ENCODE peak calls at places on chromosomes 4 and X, in eight cellular contexts. One of them, this sample, is unnamed. For H3K4me1, the result is how much of the 10 kb centered on the place peaks cover.

GRCh38 chr4:104989363-104989762 is 157.3 kb upstream of the TET2 start:
- DNase-seq in fibroblast of lung: peak
- DNase-seq in mammary epithelial cell: peak
- DNase-seq in endodermal cell: no peak
- DNase-seq in mesenchymal stem cell: no peak
- DNase-seq in IMR-90: peak
- DNase-seq in neural progenitor cell: no peak
- DNase-seq in endothelial cell of umbilical vein: no peak
- DNase-seq in this sample: peak

GRCh38 chrX:134661295-134661694 is 3.0 kb upstream of the PLAC1 start:
- DNase-seq in fibroblast of lung: no peak
- DNase-seq in mammary epithelial cell: no peak
- DNase-seq in endodermal cell: no peak
- DNase-seq in mesenchymal stem cell: no peak
- DNase-seq in IMR-90: no peak
- DNase-seq in neural progenitor cell: no peak
- DNase-seq in endothelial cell of umbilical vein: no peak
- DNase-seq in this sample: no peak

GRCh38 chrX:66030505-66031317 is 9.2 kb downstream of the VSIG4 start:
- DNase-seq in fibroblast of lung: no peak
- DNase-seq in mammary epithelial cell: peak
- DNase-seq in endodermal cell: peak
- DNase-seq in mesenchymal stem cell: peak
- DNase-seq in IMR-90: peak
- DNase-seq in neural progenitor cell: peak
- DNase-seq in endothelial cell of umbilical vein: peak
- DNase-seq in this sample: peak

GRCh38 chr4:138815811-138816210 is 199.8 kb upstream of the NOCT start:
- DNase-seq in fibroblast of lung: no peak
- DNase-seq in mammary epithelial cell: no peak
- DNase-seq in endodermal cell: no peak
- DNase-seq in mesenchymal stem cell: no peak
- DNase-seq in IMR-90: no peak
- DNase-seq in neural progenitor cell: no peak
- DNase-seq in endothelial cell of umbilical vein: no peak
- DNase-seq in this sample: no peak

GRCh38 chr4:67658302-67658701 is 42.7 kb downstream of the UBA6 start:
- DNase-seq in fibroblast of lung: no peak
- DNase-seq in mammary epithelial cell: peak
- DNase-seq in endodermal cell: no peak
- DNase-seq in mesenchymal stem cell: no peak
- DNase-seq in IMR-90: no peak
- DNase-seq in neural progenitor cell: no peak
- DNase-seq in endothelial cell of umbilical vein: no peak
- DNase-seq in this sample: no peak

GRCh38 chr4:102392033-102392744 is 46.9 kb upstream of the SLC39A8 start:
- DNase-seq in fibroblast of lung: no peak
- DNase-seq in mammary epithelial cell: no peak
- DNase-seq in endodermal cell: no peak
- DNase-seq in mesenchymal stem cell: no peak
- DNase-seq in IMR-90: no peak
- DNase-seq in neural progenitor cell: peak
- DNase-seq in endothelial cell of umbilical vein: no peak
- DNase-seq in this sample: no peak

GRCh38 chrX:69128573-69128972 is 36.7 kb downstream of the PJA1 start:
- DNase-seq in fibroblast of lung: no peak
- DNase-seq in mammary epithelial cell: no peak
- DNase-seq in endodermal cell: peak
- DNase-seq in mesenchymal stem cell: peak
- DNase-seq in IMR-90: no peak
- DNase-seq in neural progenitor cell: peak
- DNase-seq in endothelial cell of umbilical vein: no peak
- DNase-seq in this sample: peak

GRCh38 chr4:56995525-56995924 is 16.8 kb downstream of the POLR2B start:
- DNase-seq in fibroblast of lung: peak
- DNase-seq in mammary epithelial cell: no peak
- DNase-seq in endodermal cell: no peak
- DNase-seq in mesenchymal stem cell: no peak
- DNase-seq in IMR-90: peak
- DNase-seq in neural progenitor cell: no peak
- DNase-seq in endothelial cell of umbilical vein: peak
- DNase-seq in this sample: peak

GRCh38 chrX:3286196-3286920 is 60.1 kb downstream of the MXRA5 start:
- DNase-seq in fibroblast of lung: peak
- DNase-seq in mammary epithelial cell: peak
- DNase-seq in endodermal cell: no peak
- DNase-seq in mesenchymal stem cell: peak
- DNase-seq in IMR-90: peak
- DNase-seq in neural progenitor cell: no peak
- DNase-seq in endothelial cell of umbilical vein: peak
- DNase-seq in this sample: peak

GRCh38 chr4:118783887-118784286 is 52.0 kb downstream of the SEC24D start:
- DNase-seq in fibroblast of lung: peak
- DNase-seq in mammary epithelial cell: no peak
- DNase-seq in endodermal cell: no peak
- DNase-seq in mesenchymal stem cell: no peak
- DNase-seq in IMR-90: peak
- DNase-seq in neural progenitor cell: no peak
- DNase-seq in endothelial cell of umbilical vein: no peak
- DNase-seq in this sample: peak

GRCh38 chr4:39750216-39750615 is 52.3 kb downstream of the UBE2K start:
- DNase-seq in fibroblast of lung: no peak
- DNase-seq in mammary epithelial cell: no peak
- DNase-seq in endodermal cell: no peak
- DNase-seq in mesenchymal stem cell: no peak
- DNase-seq in IMR-90: no peak
- DNase-seq in neural progenitor cell: no peak
- DNase-seq in endothelial cell of umbilical vein: peak
- DNase-seq in this sample: no peak

GRCh38 chr4:104976258-104976657 is 170.4 kb upstream of the TET2 start:
- DNase-seq in fibroblast of lung: no peak
- DNase-seq in mammary epithelial cell: no peak
- DNase-seq in endodermal cell: no peak
- DNase-seq in mesenchymal stem cell: no peak
- DNase-seq in IMR-90: no peak
- DNase-seq in neural progenitor cell: no peak
- DNase-seq in endothelial cell of umbilical vein: no peak
- DNase-seq in this sample: no peak

GRCh38 chr4:138865765-138866164 is 149.8 kb upstream of the NOCT start:
- DNase-seq in fibroblast of lung: no peak
- DNase-seq in mammary epithelial cell: no peak
- DNase-seq in endodermal cell: no peak
- DNase-seq in mesenchymal stem cell: no peak
- DNase-seq in IMR-90: no peak
- DNase-seq in neural progenitor cell: no peak
- DNase-seq in endothelial cell of umbilical vein: no peak
- DNase-seq in this sample: no peak

GRCh38 chr4:38857354-38858096 is 908 bp upstream of the TLR6 start:
- DNase-seq in fibroblast of lung: peak
- DNase-seq in mammary epithelial cell: peak
- DNase-seq in endodermal cell: peak
- DNase-seq in mesenchymal stem cell: peak
- DNase-seq in IMR-90: peak
- DNase-seq in neural progenitor cell: no peak
- DNase-seq in endothelial cell of umbilical vein: peak
- DNase-seq in this sample: peak

GRCh38 chr4:88629826-88630225 is 37.5 kb downstream of the HERC3 start:
- DNase-seq in fibroblast of lung: peak
- DNase-seq in mammary epithelial cell: no peak
- DNase-seq in endodermal cell: no peak
- DNase-seq in mesenchymal stem cell: no peak
- DNase-seq in IMR-90: peak
- DNase-seq in neural progenitor cell: no peak
- DNase-seq in endothelial cell of umbilical vein: no peak
- DNase-seq in this sample: peak

GRCh38 chr4:61540944-61541343 is 340.8 kb downstream of the ADGRL3 start:
- DNase-seq in fibroblast of lung: no peak
- DNase-seq in mammary epithelial cell: no peak
- DNase-seq in endodermal cell: peak
- DNase-seq in mesenchymal stem cell: no peak
- DNase-seq in IMR-90: no peak
- DNase-seq in neural progenitor cell: no peak
- DNase-seq in endothelial cell of umbilical vein: no peak
- DNase-seq in this sample: no peak

GRCh38 chr4:7652451-7652871 is 217.7 kb upstream of the PSAPL1 start:
- DNase-seq in fibroblast of lung: peak
- DNase-seq in mammary epithelial cell: no peak
- DNase-seq in endodermal cell: no peak
- DNase-seq in mesenchymal stem cell: peak
- DNase-seq in IMR-90: no peak
- DNase-seq in neural progenitor cell: no peak
- DNase-seq in endothelial cell of umbilical vein: no peak
- DNase-seq in this sample: no peak

GRCh38 chr4:18069806-18070205 is 48.3 kb upstream of the LCORL start:
- DNase-seq in fibroblast of lung: no peak
- DNase-seq in mammary epithelial cell: no peak
- DNase-seq in endodermal cell: no peak
- DNase-seq in mesenchymal stem cell: no peak
- DNase-seq in IMR-90: no peak
- DNase-seq in neural progenitor cell: no peak
- DNase-seq in endothelial cell of umbilical vein: peak
- DNase-seq in this sample: no peak

GRCh38 chr4:40550900-40551546 is 78.6 kb downstream of the RBM47 start:
- DNase-seq in fibroblast of lung: peak
- DNase-seq in mammary epithelial cell: peak
- DNase-seq in endodermal cell: no peak
- DNase-seq in mesenchymal stem cell: peak
- DNase-seq in IMR-90: peak
- DNase-seq in neural progenitor cell: peak
- DNase-seq in endothelial cell of umbilical vein: peak
- DNase-seq in this sample: peak

GRCh38 chr4:81599646-81600231 is 128.0 kb upstream of the RASGEF1B start:
- DNase-seq in fibroblast of lung: peak
- DNase-seq in mammary epithelial cell: no peak
- DNase-seq in endodermal cell: no peak
- DNase-seq in mesenchymal stem cell: no peak
- DNase-seq in IMR-90: no peak
- DNase-seq in neural progenitor cell: no peak
- DNase-seq in endothelial cell of umbilical vein: no peak
- DNase-seq in this sample: no peak

GRCh38 chr4:140152015-140152703 is 1.8 kb downstream of the MAML3 start:
- DNase-seq in fibroblast of lung: no peak
- DNase-seq in mammary epithelial cell: no peak
- DNase-seq in endodermal cell: peak
- DNase-seq in mesenchymal stem cell: peak
- DNase-seq in IMR-90: no peak
- DNase-seq in neural progenitor cell: peak
- DNase-seq in endothelial cell of umbilical vein: no peak
- DNase-seq in this sample: peak

GRCh38 chr4:5812506-5813229 is 80.2 kb downstream of the CRMP1 start:
- DNase-seq in fibroblast of lung: peak
- DNase-seq in mammary epithelial cell: peak
- DNase-seq in endodermal cell: peak
- DNase-seq in mesenchymal stem cell: peak
- DNase-seq in IMR-90: peak
- DNase-seq in neural progenitor cell: peak
- DNase-seq in endothelial cell of umbilical vein: peak
- DNase-seq in this sample: peak

GRCh38 chr4:5863461-5864113 is 29.3 kb downstream of the CRMP1 start:
- DNase-seq in fibroblast of lung: peak
- DNase-seq in mammary epithelial cell: peak
- DNase-seq in endodermal cell: no peak
- DNase-seq in mesenchymal stem cell: peak
- DNase-seq in IMR-90: peak
- DNase-seq in neural progenitor cell: no peak
- DNase-seq in endothelial cell of umbilical vein: peak
- DNase-seq in this sample: peak

GRCh38 chr4:101968364-101968763 is 177.8 kb downstream of the BANK1 start:
- DNase-seq in fibroblast of lung: no peak
- DNase-seq in mammary epithelial cell: no peak
- DNase-seq in endodermal cell: no peak
- DNase-seq in mesenchymal stem cell: no peak
- DNase-seq in IMR-90: no peak
- DNase-seq in neural progenitor cell: no peak
- DNase-seq in endothelial cell of umbilical vein: no peak
- DNase-seq in this sample: no peak

GRCh38 chrX:79366888-79367749 is at the start of gene ITM2A:
- DNase-seq in fibroblast of lung: no peak
- DNase-seq in mammary epithelial cell: peak
- DNase-seq in endodermal cell: peak
- DNase-seq in mesenchymal stem cell: no peak
- DNase-seq in IMR-90: no peak
- DNase-seq in neural progenitor cell: peak
- DNase-seq in endothelial cell of umbilical vein: peak
- DNase-seq in this sample: no peak
- H3K4me3 ChIP-seq in fibroblast of lung: no peak
- H3K4me3 ChIP-seq in mammary epithelial cell: peak
- H3K4me3 ChIP-seq in endodermal cell: peak
- H3K4me3 ChIP-seq in mesenchymal stem cell: peak
- H3K4me3 ChIP-seq in IMR-90: no peak
- H3K4me3 ChIP-seq in neural progenitor cell: peak
- H3K4me3 ChIP-seq in endothelial cell of umbilical vein: peak
- H3K4me3 ChIP-seq in this sample: peak

GRCh38 chrX:151792505-151792904 is 58.0 kb downstream of the CNGA2 start:
- DNase-seq in fibroblast of lung: no peak
- DNase-seq in mammary epithelial cell: no peak
- DNase-seq in endodermal cell: no peak
- DNase-seq in mesenchymal stem cell: no peak
- DNase-seq in IMR-90: no peak
- DNase-seq in neural progenitor cell: no peak
- DNase-seq in endothelial cell of umbilical vein: no peak
- DNase-seq in this sample: no peak
- H3K9ac ChIP-seq in fibroblast of lung: no peak
- H3K9ac ChIP-seq in mammary epithelial cell: no peak
- H3K9ac ChIP-seq in endodermal cell: no peak
- H3K9ac ChIP-seq in mesenchymal stem cell: no peak
- H3K9ac ChIP-seq in IMR-90: no peak
- H3K9ac ChIP-seq in neural progenitor cell: no peak
- H3K9ac ChIP-seq in endothelial cell of umbilical vein: no peak
- H3K9ac ChIP-seq in this sample: no peak

GRCh38 chr4:26729027-26729426 is 131.6 kb upstream of the STIM2 start:
- DNase-seq in fibroblast of lung: no peak
- DNase-seq in mammary epithelial cell: no peak
- DNase-seq in endodermal cell: no peak
- DNase-seq in mesenchymal stem cell: no peak
- DNase-seq in IMR-90: no peak
- DNase-seq in neural progenitor cell: no peak
- DNase-seq in endothelial cell of umbilical vein: no peak
- DNase-seq in this sample: no peak
- H3K4me1 ChIP-seq in fibroblast of lung: under half
- H3K4me1 ChIP-seq in mammary epithelial cell: under half
- H3K4me1 ChIP-seq in endodermal cell: under half
- H3K4me1 ChIP-seq in mesenchymal stem cell: under half
- H3K4me1 ChIP-seq in IMR-90: under half
- H3K4me1 ChIP-seq in neural progenitor cell: under half
- H3K4me1 ChIP-seq in endothelial cell of umbilical vein: under half
- H3K4me1 ChIP-seq in this sample: under half

GRCh38 chr4:164381859-164382258 is 372.1 kb upstream of the SMIM31 start:
- DNase-seq in fibroblast of lung: no peak
- DNase-seq in mammary epithelial cell: no peak
- DNase-seq in endodermal cell: no peak
- DNase-seq in mesenchymal stem cell: no peak
- DNase-seq in IMR-90: no peak
- DNase-seq in neural progenitor cell: no peak
- DNase-seq in endothelial cell of umbilical vein: no peak
- DNase-seq in this sample: no peak

GRCh38 chr4:164379694-164380093 is 374.2 kb upstream of the SMIM31 start:
- DNase-seq in fibroblast of lung: no peak
- DNase-seq in mammary epithelial cell: no peak
- DNase-seq in endodermal cell: no peak
- DNase-seq in mesenchymal stem cell: no peak
- DNase-seq in IMR-90: no peak
- DNase-seq in neural progenitor cell: no peak
- DNase-seq in endothelial cell of umbilical vein: no peak
- DNase-seq in this sample: no peak

GRCh38 chr4:164384416-164384815 is 369.5 kb upstream of the SMIM31 start:
- DNase-seq in fibroblast of lung: no peak
- DNase-seq in mammary epithelial cell: no peak
- DNase-seq in endodermal cell: no peak
- DNase-seq in mesenchymal stem cell: no peak
- DNase-seq in IMR-90: no peak
- DNase-seq in neural progenitor cell: no peak
- DNase-seq in endothelial cell of umbilical vein: no peak
- DNase-seq in this sample: no peak

GRCh38 chr4:164383187-164384181 is 370.4 kb upstream of the SMIM31 start:
- DNase-seq in fibroblast of lung: peak
- DNase-seq in mammary epithelial cell: peak
- DNase-seq in endodermal cell: peak
- DNase-seq in mesenchymal stem cell: peak
- DNase-seq in IMR-90: peak
- DNase-seq in neural progenitor cell: peak
- DNase-seq in endothelial cell of umbilical vein: no peak
- DNase-seq in this sample: no peak
- H3K4me3 ChIP-seq in fibroblast of lung: peak
- H3K4me3 ChIP-seq in mammary epithelial cell: peak
- H3K4me3 ChIP-seq in endodermal cell: peak
- H3K4me3 ChIP-seq in mesenchymal stem cell: peak
- H3K4me3 ChIP-seq in IMR-90: no peak
- H3K4me3 ChIP-seq in neural progenitor cell: peak
- H3K4me3 ChIP-seq in endothelial cell of umbilical vein: no peak
- H3K4me3 ChIP-seq in this sample: peak

This sample was measured in adipocyte.